ENCODE peak calls at places on chromosomes 1 and 21, in ten cellular contexts. G is lung microvascular endothelial cell; F is NCI-H460; V is AG08395; P is fibroblast of lung; Q is NCI-H1092 treated with DMSO at 0.1 percent for 48 hours; L is DMS 273 treated with DMSO at 0.1 percent for 48 hours; H is stimulated activated CD4-positive, alpha-beta T cell treated with anti-CD3 and anti-CD28 coated beads, Interleukin-2, amount 100 ng/mL, for 48 hours; K is NCI-H2029 treated with DMSO at 0.1 percent for 48 hours; M is kidney epithelial cell. D is an unnamed sample.

GRCh38 chr1:89356658-89357400 is 7.0 kb upstream of the GBP6 start:
- DNase-seq in M (peak; percentile 25), H (no peak), G (no peak), V (peak; percentile 64), K (no peak), P (peak; percentile 37), Q (no peak), F (no peak), L (no peak), D (no peak)

GRCh38 chr21:44011774-44012473 is at the start of gene TRAPPC10:
- DNase-seq in M (no peak), V (peak; percentile 85), G (peak; percentile 74), H (peak; percentile 78), Q (peak; percentile 76), L (peak; percentile 32), F (peak; percentile 65), P (peak; percentile 80), K (no peak), D (peak; percentile 58)

GRCh38 chr1:66598670-66599069 is 64.7 kb downstream of the SGIP1 start:
- DNase-seq in H (no peak), F (peak; percentile 31), V (peak; percentile 59), P (peak; percentile 79), M (peak; percentile 28), G (peak; percentile 21), Q (no peak), K (no peak), L (no peak), D (no peak)

GRCh38 chr1:84164156-84164555 is 20.1 kb downstream of the PRKACB start:
- DNase-seq in M (no peak), L (no peak), H (no peak), K (no peak), Q (peak; percentile 85), F (no peak), P (peak; percentile 64), V (no peak), G (no peak), D (no peak)

GRCh38 chr1:222928212-222928611 is 113.4 kb downstream of the DISP1 start:
- DNase-seq in H (no peak), L (peak; percentile 97), G (peak; percentile 72), P (peak; percentile 59), F (peak; percentile 93), M (no peak), K (peak; percentile 51), Q (peak; percentile 51), V (peak; percentile 10), D (peak; percentile 71)

GRCh38 chr1:228897901-228898300 is 162.6 kb downstream of the RHOU start:
- DNase-seq in P (no peak), Q (no peak), H (no peak), M (no peak), F (no peak), G (no peak), K (no peak), L (no peak), V (no peak), D (no peak)

GRCh38 chr1:85584264-85584781 is 3.8 kb downstream of the CCN1 start:
- DNase-seq in V (peak; percentile 46), P (peak; percentile 93), F (no peak), L (no peak), M (no peak), H (no peak), Q (no peak), G (peak; percentile 95), K (no peak), D (no peak)

GRCh38 chr1:227403535-227403934 is 85.2 kb upstream of the CDC42BPA start:
- DNase-seq in H (no peak), F (no peak), K (no peak), V (no peak), G (no peak), P (no peak), M (no peak), L (no peak), Q (no peak), D (no peak)

GRCh38 chr1:160095382-160096105 is 2.9 kb downstream of the IGSF8 start:
- DNase-seq in F (no peak), P (no peak), M (no peak), Q (no peak), V (no peak), G (no peak), L (no peak), K (no peak), H (no peak), D (no peak)

GRCh38 chr1:235105051-235106043 is 23.3 kb downstream of the TOMM20 start:
- DNase-seq in M (no peak), H (no peak), P (peak; percentile 51), K (peak; percentile 46), Q (no peak), L (peak; percentile 29), F (no peak), V (no peak), G (no peak), D (no peak)

GRCh38 chr1:204285438-204286322 is 71.9 kb upstream of the GOLT1A start:
- DNase-seq in H (no peak), V (no peak), P (no peak), M (no peak), L (no peak), Q (no peak), K (no peak), G (no peak), F (no peak), D (no peak)

GRCh38 chr1:76867342-76868130 is at the start of gene ST6GALNAC5:
- DNase-seq in M (no peak), F (no peak), H (no peak), Q (peak; percentile 27), K (no peak), V (peak; percentile 54), L (peak; percentile 6), G (peak; percentile 21), P (peak; percentile 38), D (peak; percentile 75)

GRCh38 chr21:41045534-41046268 is 122.3 kb upstream of the BACE2 start:
- DNase-seq in M (no peak), Q (peak; percentile 97), K (peak; percentile 71), G (no peak), V (no peak), F (no peak), L (no peak), P (no peak), H (no peak), D (peak; percentile 67)

GRCh38 chr1:30316056-30316455 is 407.3 kb downstream of the MATN1 start:
- DNase-seq in Q (no peak), F (no peak), M (no peak), G (no peak), V (no peak), P (no peak), L (no peak), H (no peak), K (no peak), D (no peak)

D was measured in NCI-H1694.